ENCODE peak calls at places on chromosomes 7 and 10, in four cellular contexts. G, V, E and U are unnamed samples. For H3K4me1, the result is how much of the 10 kb centered on the place peaks cover.

GRCh38 chr10:103890194-103890658 is 27.8 kb downstream of the STN1 start:
- DNase-seq in G (peak), V (peak), E (peak), U (peak)

GRCh38 chr10:92238586-92239098 is 52.2 kb downstream of the CPEB3 start:
- DNase-seq in G (peak), V (peak), E (peak), U (peak)

GRCh38 chr10:103618575-103619423 is 125.3 kb downstream of the NEURL1 start:
- DNase-seq in G (no peak), V (peak), E (no peak), U (peak)

GRCh38 chr10:118238573-118239240 is 103.4 kb downstream of the FAM204A start:
- DNase-seq in G (no peak), V (peak), E (no peak), U (no peak)

GRCh38 chr10:65751896-65752295 is 1173.9 kb upstream of the LRRTM3 start:
- DNase-seq in G (peak), V (no peak), E (no peak), U (no peak)

GRCh38 chr10:113939212-113939860 is 84.9 kb downstream of the NHLRC2 start:
- DNase-seq in G (no peak), V (no peak), E (no peak), U (no peak)

GRCh38 chr10:84179059-84179710 is 5.6 kb downstream of the GPR15LG start:
- DNase-seq in G (peak), V (peak), E (no peak), U (no peak)

GRCh38 chr7:55587687-55588378 is 15.5 kb upstream of the VOPP1 start:
- DNase-seq in G (no peak), V (no peak), E (no peak), U (no peak)

GRCh38 chr10:133010095-133010837 is 67.9 kb upstream of the CFAP46 start:
- DNase-seq in G (no peak), V (no peak), E (no peak), U (no peak)

GRCh38 chr10:91349381-91349780 is 60.8 kb upstream of the HECTD2 start:
- DNase-seq in G (no peak), V (peak), E (no peak), U (no peak)

GRCh38 chr7:27173412-27174076 is 576 bp downstream of the HOXA10 start:
- DNase-seq in G (no peak), V (no peak), E (peak), U (peak)

GRCh38 chr10:129778571-129778970 is 185.5 kb downstream of the EBF3 start:
- DNase-seq in G (no peak), V (no peak), E (peak), U (peak)

GRCh38 chr10:48564466-48565150 is 40.3 kb downstream of the ARHGAP22 start:
- DNase-seq in G (no peak), V (no peak), E (no peak), U (no peak)

GRCh38 chr10:71246591-71247143 is 34.3 kb downstream of the UNC5B start:
- DNase-seq in G (peak), V (no peak), E (no peak), U (peak)

GRCh38 chr7:97851725-97852124 is 20.5 kb downstream of the ASNS start:
- DNase-seq in G (peak), V (peak), E (no peak), U (no peak)

GRCh38 chr10:63554666-63555065 is 33.5 kb downstream of the REEP3 start:
- DNase-seq in G (peak), V (peak), E (no peak), U (no peak)

GRCh38 chr10:34816067-34817002 is 1.2 kb upstream of the PARD3 start:
- DNase-seq in G (no peak), V (peak), E (no peak), U (no peak)

GRCh38 chr10:25934673-25935139 is 677 bp downstream of the MYO3A start:
- DNase-seq in G (no peak), V (peak), E (peak), U (peak)

GRCh38 chr7:100967292-100967863 is 2.0 kb upstream of the MUC12 start:
- DNase-seq in G (no peak), V (no peak), E (no peak), U (no peak)

GRCh38 chr10:80413152-80413996 is 5.0 kb downstream of the PRXL2A start:
- DNase-seq in G (peak), V (peak), E (no peak), U (no peak)

DNA sequence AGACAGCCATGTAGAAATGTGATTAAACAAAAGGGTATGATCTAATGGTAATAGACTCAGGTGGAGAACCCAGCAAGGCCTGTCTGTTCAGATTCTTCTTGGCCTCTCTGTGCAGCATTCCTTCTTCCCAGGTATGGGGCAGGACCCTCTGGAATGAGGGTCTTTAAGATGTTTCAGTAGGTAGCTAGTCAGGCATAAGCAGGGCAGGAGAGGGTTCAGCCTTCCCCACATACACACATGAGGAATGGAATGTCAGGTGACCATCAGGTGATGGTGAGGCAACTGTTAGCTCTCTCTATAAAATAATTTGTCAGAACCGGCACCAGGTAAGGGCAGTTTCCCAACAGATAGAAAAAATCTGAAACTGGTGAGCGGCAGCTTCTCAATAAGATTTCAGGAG is 222.3 kb upstream of the PHYHIPL start:
- DNase-seq in G (no peak), V (no peak), E (no peak), U (no peak)
- H3K4me1 ChIP-seq in G (under half), V (under half), E (under half), U (under half)

DNA sequence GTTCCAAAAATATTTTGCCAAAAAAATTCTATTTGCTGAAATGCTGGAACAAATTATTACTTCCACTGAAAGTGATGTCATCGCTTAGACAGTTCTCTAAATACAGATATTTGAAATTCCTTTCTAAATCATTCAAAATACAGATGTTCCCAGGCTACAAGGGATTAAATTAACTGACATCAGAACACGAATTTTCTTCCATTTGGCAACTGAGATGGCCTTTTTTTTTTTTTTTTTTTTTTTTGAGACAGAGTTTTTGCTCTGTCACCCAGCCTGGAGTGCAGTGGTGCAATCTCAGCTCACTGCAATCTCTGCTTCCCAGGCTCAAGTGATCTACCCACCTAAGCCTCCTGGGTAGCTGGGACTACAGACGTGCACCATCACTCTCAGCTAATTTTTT is 57.0 kb downstream of the P4HA1 start:
- DNase-seq in G (no peak), V (peak), E (no peak), U (no peak)
- H3K27ac ChIP-seq in G (no peak), V (peak), E (no peak), U (no peak)

GRCh38 chr7:46855851-46856250 is 726.1 kb downstream of the TNS3 start:
- DNase-seq in G (no peak), V (peak), E (no peak), U (no peak)
- H3K4me1 ChIP-seq in G (under half), V (under half), E (under half), U (under half)

GRCh38 chr7:150339369-150339768 is 2.1 kb downstream of the RARRES2 start:
- DNase-seq in G (no peak), V (peak), E (no peak), U (no peak)

GRCh38 chr7:150342119-150342405 is 633 bp upstream of the RARRES2 start:
- DNase-seq in G (no peak), V (no peak), E (peak), U (no peak)

GRCh38 chr7:150340024-150340749 is 1.2 kb downstream of the RARRES2 start:
- DNase-seq in G (no peak), V (peak), E (no peak), U (peak)

GRCh38 chr7:150341263-150342118 is at the start of gene RARRES2:
- DNase-seq in G (no peak), V (peak), E (peak), U (peak)

GRCh38 chr7:150340875-150341262 is 560 bp downstream of the RARRES2 start:
- DNase-seq in G (no peak), V (no peak), E (peak), U (peak)
- H3K27ac ChIP-seq in G (no peak), V (no peak), E (peak), U (peak)

DNA sequence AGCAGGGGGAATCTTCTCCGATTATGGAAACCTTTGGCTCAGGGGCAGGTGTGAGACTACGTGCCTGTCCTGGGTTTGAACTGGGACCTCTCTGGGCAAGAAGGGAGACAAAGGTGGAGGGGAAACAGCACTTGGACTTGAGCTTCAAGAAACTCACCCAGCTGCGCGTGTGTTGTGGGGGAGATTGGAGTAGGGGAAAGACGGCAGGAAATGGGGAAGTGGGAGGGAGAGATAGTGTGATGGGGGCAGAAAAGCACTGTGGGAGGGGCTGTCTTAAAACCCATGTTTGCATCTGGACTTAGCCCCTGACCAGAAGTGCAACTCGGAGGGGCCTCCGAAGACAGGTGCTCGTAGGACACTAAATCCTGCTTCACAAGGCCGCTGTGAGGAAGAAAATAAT is 107.0 kb downstream of the HIP1 start:
- DNase-seq in G (no peak), V (no peak), E (no peak), U (no peak)
- H3K4me1 ChIP-seq in G (under half), V (under half), E (under half), U (under half)

DNA sequence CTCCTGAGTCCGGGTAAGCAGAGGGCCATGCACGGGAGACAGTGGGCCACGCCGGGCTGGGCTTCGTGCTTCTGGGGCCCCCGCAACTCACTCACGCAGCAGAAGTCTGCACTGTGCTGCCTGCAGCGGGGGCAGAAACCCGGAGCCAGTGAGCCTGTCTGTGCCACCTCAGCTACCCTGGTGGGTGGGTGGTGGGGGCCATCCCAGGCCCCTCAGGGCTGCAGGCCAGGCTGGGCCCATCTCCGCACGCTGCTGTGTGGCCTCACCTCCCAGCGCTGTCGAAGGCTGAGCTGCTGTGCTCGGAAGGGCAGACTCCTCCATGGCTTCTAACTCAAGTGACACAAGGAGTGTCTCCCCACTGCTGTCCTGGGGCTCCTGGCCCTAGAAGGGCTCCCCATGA is 125.5 kb downstream of the FAM53B start:
- DNase-seq in G (no peak), V (no peak), E (no peak), U (no peak)
- H3K27ac ChIP-seq in G (no peak), V (no peak), E (peak), U (no peak)

GRCh38 chr7:142440219-142441073 is 182.6 kb upstream of the PRSS58 start:
- DNase-seq in G (peak), V (peak), E (no peak), U (no peak)

GRCh38 chr7:142439739-142440138 is 181.9 kb upstream of the PRSS58 start:
- DNase-seq in G (no peak), V (no peak), E (no peak), U (no peak)

GRCh38 chr7:142436601-142437000 is 178.7 kb upstream of the PRSS58 start:
- DNase-seq in G (no peak), V (peak), E (no peak), U (no peak)

GRCh38 chr7:142438923-142439515 is 181.2 kb upstream of the PRSS58 start:
- DNase-seq in G (no peak), V (peak), E (no peak), U (no peak)

DNA sequence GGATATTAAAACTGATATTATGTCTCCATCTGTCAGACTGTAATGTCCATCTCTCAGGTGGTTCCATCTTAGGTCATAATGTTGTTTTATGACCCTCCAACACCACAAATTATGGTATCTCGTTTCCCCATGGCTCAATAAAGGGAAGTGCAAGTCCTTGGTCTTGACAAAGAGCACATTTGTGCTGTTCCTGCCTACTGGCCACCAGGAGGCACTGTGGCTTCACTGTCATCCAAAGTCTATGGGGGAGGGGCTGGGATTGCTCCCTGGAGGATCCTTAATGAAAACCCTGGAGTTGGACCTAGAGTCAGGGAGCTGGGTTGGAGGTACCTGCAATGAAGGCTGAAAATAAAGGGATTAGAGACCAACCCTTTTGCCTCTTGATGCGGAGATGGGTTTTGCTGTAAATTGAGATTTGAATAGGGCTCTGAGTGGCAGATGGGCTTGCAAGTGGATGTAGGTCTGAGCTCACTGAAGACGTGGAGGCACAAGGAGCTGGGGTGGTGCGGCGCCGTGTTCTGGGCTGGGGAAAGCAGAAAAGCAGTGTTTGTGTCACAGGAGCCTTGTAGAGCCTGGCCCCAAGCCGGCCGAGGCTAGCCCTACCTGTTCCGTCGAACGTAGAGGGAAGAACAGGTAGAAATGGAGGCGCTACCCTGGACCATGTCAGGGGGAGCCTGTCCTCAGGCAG is 180.5 kb upstream of the PRSS58 start:
- DNase-seq in G (no peak), V (peak), E (no peak), U (no peak)
- H3K4me1 ChIP-seq in G (under half), V (under half), E (under half), U (under half)

DNA sequence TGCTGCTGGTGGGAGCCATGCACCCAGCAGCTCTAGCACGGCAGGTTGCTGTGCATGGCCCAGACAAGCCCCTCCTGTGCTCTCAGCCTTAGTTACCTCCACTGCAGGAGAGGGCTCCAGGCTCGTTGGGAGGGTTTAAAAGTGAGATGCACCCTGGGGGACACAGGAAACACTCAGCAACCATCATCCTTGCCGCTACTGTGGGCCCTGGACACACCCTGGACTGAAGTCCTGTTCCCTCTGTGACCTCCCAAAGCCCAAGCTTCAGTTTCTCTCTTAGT is 49.0 kb downstream of the FOXL3 start:
- DNase-seq in G (no peak), V (no peak), E (no peak), U (no peak)
- H3K27ac ChIP-seq in G (no peak), V (no peak), E (no peak), U (no peak)